ENCODE peak calls at places on chromosomes 5 and 9, in four cellular contexts. One of them, this sample, is unnamed. For H3K4me1 and H3K27me3, the result is how much of the 10 kb centered on the place peaks cover.

GRCh38 chr5:66653380-66653779 is 57.2 kb downstream of the MAST4 start:
- DNase-seq in psoas muscle: no peak
- DNase-seq in adipocyte: no peak
- DNase-seq in breast epithelium: no peak
- DNase-seq in this sample: no peak

GRCh38 chr9:128362774-128363173 is 8.4 kb upstream of the URM1 start:
- DNase-seq in psoas muscle: no peak
- DNase-seq in adipocyte: no peak
- DNase-seq in breast epithelium: no peak
- DNase-seq in this sample: no peak

GRCh38 chr9:136244116-136244775 is 1.4 kb downstream of the QSOX2 start:
- DNase-seq in psoas muscle: no peak
- DNase-seq in adipocyte: no peak
- DNase-seq in breast epithelium: no peak
- DNase-seq in this sample: no peak

GRCh38 chr9:127555830-127556820 is 56.0 kb upstream of the STXBP1 start:
- DNase-seq in psoas muscle: peak
- DNase-seq in adipocyte: peak
- DNase-seq in breast epithelium: peak
- DNase-seq in this sample: peak

GRCh38 chr5:163410505-163410904 is 26.9 kb upstream of the CCNG1 start:
- DNase-seq in psoas muscle: no peak
- DNase-seq in adipocyte: no peak
- DNase-seq in breast epithelium: no peak
- DNase-seq in this sample: no peak

GRCh38 chr5:56168066-56168478 is 65.1 kb downstream of the ANKRD55 start:
- DNase-seq in psoas muscle: no peak
- DNase-seq in adipocyte: no peak
- DNase-seq in breast epithelium: no peak
- DNase-seq in this sample: no peak

GRCh38 chr5:14143843-14144585 is 872 bp downstream of the TRIO start:
- DNase-seq in psoas muscle: peak
- DNase-seq in adipocyte: peak
- DNase-seq in breast epithelium: no peak
- DNase-seq in this sample: peak

GRCh38 chr9:135379540-135380267 is 99.9 kb upstream of the PPP1R26 start:
- DNase-seq in psoas muscle: no peak
- DNase-seq in adipocyte: no peak
- DNase-seq in breast epithelium: no peak
- DNase-seq in this sample: peak

GRCh38 chr5:14367364-14367763 is 214.2 kb upstream of the OTULINL start:
- DNase-seq in psoas muscle: no peak
- DNase-seq in adipocyte: no peak
- DNase-seq in breast epithelium: no peak
- DNase-seq in this sample: no peak

GRCh38 chr5:56310711-56311204 is 77.6 kb upstream of the ANKRD55 start:
- DNase-seq in psoas muscle: no peak
- DNase-seq in adipocyte: no peak
- DNase-seq in breast epithelium: no peak
- DNase-seq in this sample: peak

GRCh38 chr5:82068723-82069122 is 96.9 kb downstream of the ATG10 start:
- DNase-seq in psoas muscle: no peak
- DNase-seq in adipocyte: no peak
- DNase-seq in breast epithelium: no peak
- DNase-seq in this sample: no peak

GRCh38 chr9:23341346-23341745 is 484.7 kb downstream of the ELAVL2 start:
- DNase-seq in psoas muscle: no peak
- DNase-seq in adipocyte: no peak
- DNase-seq in breast epithelium: no peak
- DNase-seq in this sample: no peak

GRCh38 chr9:89422151-89422918 is 75.6 kb downstream of the SEMA4D start:
- DNase-seq in psoas muscle: peak
- DNase-seq in adipocyte: peak
- DNase-seq in breast epithelium: no peak
- DNase-seq in this sample: no peak

GRCh38 chr9:33263131-33263935 is 1.2 kb downstream of the BAG1 start:
- DNase-seq in psoas muscle: peak
- DNase-seq in adipocyte: peak
- DNase-seq in breast epithelium: no peak
- DNase-seq in this sample: no peak

GRCh38 chr9:91682806-91683205 is 259.2 kb upstream of the NFIL3 start:
- DNase-seq in psoas muscle: no peak
- DNase-seq in adipocyte: peak
- DNase-seq in breast epithelium: no peak
- DNase-seq in this sample: no peak

GRCh38 chr5:135107101-135107500 is 73.1 kb upstream of the PITX1 start:
- DNase-seq in psoas muscle: peak
- DNase-seq in adipocyte: no peak
- DNase-seq in breast epithelium: no peak
- DNase-seq in this sample: no peak

GRCh38 chr5:13378073-13378472 is 566.4 kb downstream of the DNAH5 start:
- DNase-seq in psoas muscle: no peak
- DNase-seq in adipocyte: no peak
- DNase-seq in breast epithelium: no peak
- DNase-seq in this sample: no peak

GRCh38 chr5:79962580-79963222 is 28.4 kb downstream of the MTX3 start:
- DNase-seq in psoas muscle: no peak
- DNase-seq in adipocyte: peak
- DNase-seq in breast epithelium: no peak
- DNase-seq in this sample: no peak

GRCh38 chr9:14529629-14530028 is 163.6 kb downstream of the ZDHHC21 start:
- DNase-seq in psoas muscle: no peak
- DNase-seq in adipocyte: no peak
- DNase-seq in breast epithelium: no peak
- DNase-seq in this sample: no peak

GRCh38 chr5:181100121-181101015 is 30.6 kb downstream of the OR2V1 start:
- DNase-seq in psoas muscle: no peak
- DNase-seq in adipocyte: peak
- DNase-seq in breast epithelium: no peak
- DNase-seq in this sample: no peak

GRCh38 chr9:80884180-80884579 is 805.2 kb downstream of the TLE1 start:
- DNase-seq in psoas muscle: no peak
- DNase-seq in adipocyte: no peak
- DNase-seq in breast epithelium: no peak
- DNase-seq in this sample: no peak

GRCh38 chr9:9112001-9112725 is 1312.6 kb upstream of the DMAC1 start:
- DNase-seq in psoas muscle: no peak
- DNase-seq in adipocyte: no peak
- DNase-seq in breast epithelium: no peak
- DNase-seq in this sample: no peak

GRCh38 chr9:86410281-86410680 is 56.1 kb upstream of the TUT7 start:
- DNase-seq in psoas muscle: no peak
- DNase-seq in adipocyte: no peak
- DNase-seq in breast epithelium: no peak
- DNase-seq in this sample: no peak

GRCh38 chr5:135602882-135603721 is 24.3 kb upstream of the CXCL14 start:
- DNase-seq in psoas muscle: peak
- DNase-seq in adipocyte: no peak
- DNase-seq in breast epithelium: no peak
- DNase-seq in this sample: no peak

GRCh38 chr5:138792181-138792808 is 39.1 kb downstream of the CTNNA1 start:
- DNase-seq in psoas muscle: no peak
- DNase-seq in adipocyte: no peak
- DNase-seq in breast epithelium: no peak
- DNase-seq in this sample: no peak

GRCh38 chr5:127187711-127188110 is 102.9 kb upstream of the MEGF10 start:
- DNase-seq in psoas muscle: no peak
- DNase-seq in adipocyte: peak
- DNase-seq in breast epithelium: no peak
- DNase-seq in this sample: no peak

GRCh38 chr5:84718377-84718776 is 333.7 kb upstream of the EDIL3 start:
- DNase-seq in psoas muscle: no peak
- DNase-seq in adipocyte: no peak
- DNase-seq in breast epithelium: no peak
- DNase-seq in this sample: no peak

GRCh38 chr9:124652203-124652992 is 118.7 kb downstream of the NR6A1 start:
- DNase-seq in psoas muscle: no peak
- DNase-seq in adipocyte: peak
- DNase-seq in breast epithelium: no peak
- DNase-seq in this sample: no peak

GRCh38 chr5:137200906-137201305 is 298.2 kb downstream of the SPOCK1 start:
- DNase-seq in psoas muscle: no peak
- DNase-seq in adipocyte: no peak
- DNase-seq in breast epithelium: no peak
- DNase-seq in this sample: no peak

DNA sequence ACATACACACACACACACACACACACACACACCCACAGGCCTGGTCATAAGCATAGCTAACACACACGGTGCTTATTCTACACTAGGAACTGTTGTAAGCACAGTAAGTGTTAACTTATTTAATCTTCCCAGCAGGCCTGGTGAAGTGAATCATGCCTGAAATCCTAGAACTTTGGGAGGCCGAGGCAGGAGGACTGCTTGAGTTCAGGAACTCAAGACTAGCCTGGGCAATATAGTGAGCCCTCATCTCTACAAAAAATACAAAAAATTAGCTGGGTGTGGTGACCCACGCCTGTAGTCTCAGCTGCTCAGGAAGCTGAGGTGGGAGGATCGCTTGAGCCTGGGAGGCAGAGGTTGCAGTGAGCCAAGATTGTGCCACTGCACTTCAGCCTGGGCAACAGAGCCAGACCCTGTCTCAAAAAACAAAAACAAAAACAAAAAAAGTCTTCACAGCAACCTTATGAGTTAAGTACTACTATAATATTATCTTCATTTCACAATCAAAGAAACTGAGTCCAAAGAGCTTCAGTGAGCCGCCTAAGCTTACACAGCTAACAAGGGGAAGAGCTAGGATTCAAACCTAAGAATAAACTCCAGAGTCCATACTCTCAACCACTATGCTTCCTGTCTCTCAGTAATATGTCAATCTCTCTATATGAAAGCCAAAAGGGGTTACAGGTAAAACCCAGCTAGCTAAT is 2.3 kb downstream of the MEGF9 start:
- DNase-seq in psoas muscle: no peak
- DNase-seq in adipocyte: no peak
- DNase-seq in breast epithelium: no peak
- DNase-seq in this sample: no peak
- H3K4me3 ChIP-seq in psoas muscle: peak
- H3K4me3 ChIP-seq in adipocyte: peak
- H3K4me3 ChIP-seq in breast epithelium: peak
- H3K4me3 ChIP-seq in this sample: peak

GRCh38 chr5:171450423-171451246 is 31.2 kb downstream of the FGF18 start:
- DNase-seq in psoas muscle: peak
- DNase-seq in adipocyte: peak
- DNase-seq in breast epithelium: no peak
- DNase-seq in this sample: peak

GRCh38 chr5:171454549-171454948 is 35.1 kb downstream of the FGF18 start:
- DNase-seq in psoas muscle: no peak
- DNase-seq in adipocyte: no peak
- DNase-seq in breast epithelium: no peak
- DNase-seq in this sample: no peak

GRCh38 chr5:171453988-171454387 is 34.5 kb downstream of the FGF18 start:
- DNase-seq in psoas muscle: no peak
- DNase-seq in adipocyte: no peak
- DNase-seq in breast epithelium: no peak
- DNase-seq in this sample: no peak

GRCh38 chr5:171451421-171451820 is 32.0 kb downstream of the FGF18 start:
- DNase-seq in psoas muscle: peak
- DNase-seq in adipocyte: no peak
- DNase-seq in breast epithelium: no peak
- DNase-seq in this sample: no peak

GRCh38 chr5:171453056-171453725 is 33.7 kb downstream of the FGF18 start:
- DNase-seq in psoas muscle: no peak
- DNase-seq in adipocyte: no peak
- DNase-seq in breast epithelium: no peak
- DNase-seq in this sample: no peak
- H3K4me1 ChIP-seq in psoas muscle: under half
- H3K4me1 ChIP-seq in adipocyte: under half
- H3K4me1 ChIP-seq in breast epithelium: under half
- H3K4me1 ChIP-seq in this sample: under half

DNA sequence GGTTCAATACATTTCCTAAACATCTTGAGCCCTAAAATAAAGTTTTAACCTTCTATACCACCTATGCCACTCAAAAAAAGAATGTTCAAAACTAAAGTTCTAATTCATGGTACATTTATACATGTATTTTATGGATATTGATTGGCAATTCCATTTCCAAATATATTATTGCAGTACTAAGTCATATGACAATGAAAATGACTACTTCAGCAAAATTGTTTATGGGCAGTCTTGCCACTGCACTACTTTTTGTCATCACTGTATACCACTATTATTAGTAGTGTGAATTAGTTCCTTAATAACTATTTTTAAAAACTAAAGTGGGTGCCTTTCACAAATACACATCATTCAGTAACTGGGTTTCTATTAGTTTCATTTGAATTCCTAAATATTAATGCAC is 199.6 kb upstream of the CYLC2 start:
- DNase-seq in psoas muscle: no peak
- DNase-seq in adipocyte: no peak
- DNase-seq in breast epithelium: no peak
- DNase-seq in this sample: no peak
- H3K27me3 ChIP-seq in psoas muscle: under half
- H3K27me3 ChIP-seq in adipocyte: under half
- H3K27me3 ChIP-seq in breast epithelium: under half
- H3K27me3 ChIP-seq in this sample: under half

GRCh38 chr5:107670927-107671741 is at the start of gene EFNA5:
- DNase-seq in psoas muscle: peak
- DNase-seq in adipocyte: peak
- DNase-seq in breast epithelium: peak
- DNase-seq in this sample: peak

GRCh38 chr5:107670028-107670926 is 460 bp downstream of the EFNA5 start:
- DNase-seq in psoas muscle: peak
- DNase-seq in adipocyte: peak
- DNase-seq in breast epithelium: no peak
- DNase-seq in this sample: peak

GRCh38 chr5:107668154-107668932 is 2.4 kb downstream of the EFNA5 start:
- DNase-seq in psoas muscle: no peak
- DNase-seq in adipocyte: no peak
- DNase-seq in breast epithelium: no peak
- DNase-seq in this sample: no peak

GRCh38 chr5:107668933-107669542 is 1.7 kb downstream of the EFNA5 start:
- DNase-seq in psoas muscle: peak
- DNase-seq in adipocyte: peak
- DNase-seq in breast epithelium: no peak
- DNase-seq in this sample: no peak

DNA sequence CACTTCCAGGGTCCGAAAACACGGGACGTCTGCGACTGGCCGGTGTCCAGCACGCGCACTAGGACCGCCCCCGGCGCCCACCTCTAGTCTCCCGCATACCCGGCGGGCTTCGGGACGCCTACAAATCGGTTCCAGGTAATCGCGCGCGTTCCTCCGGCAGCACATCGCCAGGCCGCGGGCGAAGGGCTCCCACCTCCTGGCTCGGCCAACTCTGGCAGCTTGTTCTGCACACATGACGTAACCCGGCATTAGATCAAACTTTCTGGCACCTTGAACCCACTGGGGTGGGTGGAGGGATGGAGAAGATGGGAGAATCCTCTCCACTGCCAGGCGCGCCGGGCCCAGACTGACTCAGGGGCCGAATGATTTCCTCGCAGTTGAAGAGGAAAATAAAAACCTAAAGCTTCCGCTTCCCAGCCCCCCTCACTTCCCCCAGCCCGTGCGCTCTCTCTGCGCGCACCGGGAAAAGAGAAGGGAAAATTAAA is 1.2 kb downstream of the EFNA5 start:
- DNase-seq in psoas muscle: no peak
- DNase-seq in adipocyte: peak
- DNase-seq in breast epithelium: peak
- DNase-seq in this sample: peak
- H3K4me3 ChIP-seq in psoas muscle: peak
- H3K4me3 ChIP-seq in adipocyte: peak
- H3K4me3 ChIP-seq in breast epithelium: peak
- H3K4me3 ChIP-seq in this sample: peak

This sample was measured in right cardiac atrium.